ENCODE peak calls at places on chromosomes 2 and 18, in eight cellular contexts. One of them, this sample, is unnamed.

GRCh38 chr2:238247841-238248440 is 8.1 kb upstream of the HES6 start:
- DNase-seq in COR-L47: no peak
- DNase-seq in Ammon's horn: no peak
- DNase-seq in GM12865: no peak
- DNase-seq in globus pallidus: no peak
- DNase-seq in HEK293T: no peak
- DNase-seq in upper lobe of right lung: no peak
- DNase-seq in omental fat pad: no peak
- DNase-seq in this sample: no peak

GRCh38 chr2:207219716-207220414 is 54.1 kb upstream of the KLF7 start:
- DNase-seq in COR-L47: no peak
- DNase-seq in Ammon's horn: no peak
- DNase-seq in GM12865: no peak
- DNase-seq in globus pallidus: no peak
- DNase-seq in HEK293T: no peak
- DNase-seq in upper lobe of right lung: no peak
- DNase-seq in omental fat pad: no peak
- DNase-seq in this sample: no peak

GRCh38 chr2:69012310-69013122 is 463 bp upstream of the ANTXR1 start:
- DNase-seq in COR-L47: peak
- DNase-seq in Ammon's horn: peak
- DNase-seq in GM12865: peak
- DNase-seq in globus pallidus: peak
- DNase-seq in HEK293T: no peak
- DNase-seq in upper lobe of right lung: peak
- DNase-seq in omental fat pad: peak
- DNase-seq in this sample: peak

GRCh38 chr2:237072067-237072931 is 13.4 kb upstream of the COPS8 start:
- DNase-seq in COR-L47: no peak
- DNase-seq in Ammon's horn: peak
- DNase-seq in GM12865: peak
- DNase-seq in globus pallidus: peak
- DNase-seq in HEK293T: peak
- DNase-seq in upper lobe of right lung: peak
- DNase-seq in omental fat pad: peak
- DNase-seq in this sample: peak

GRCh38 chr2:201909348-201909747 is 103.0 kb downstream of the CDK15 start:
- DNase-seq in COR-L47: no peak
- DNase-seq in Ammon's horn: no peak
- DNase-seq in GM12865: no peak
- DNase-seq in globus pallidus: no peak
- DNase-seq in HEK293T: no peak
- DNase-seq in upper lobe of right lung: no peak
- DNase-seq in omental fat pad: no peak
- DNase-seq in this sample: no peak

GRCh38 chr2:19769513-19769912 is 132.3 kb downstream of the TTC32 start:
- DNase-seq in COR-L47: no peak
- DNase-seq in Ammon's horn: no peak
- DNase-seq in GM12865: no peak
- DNase-seq in globus pallidus: no peak
- DNase-seq in HEK293T: no peak
- DNase-seq in upper lobe of right lung: no peak
- DNase-seq in omental fat pad: no peak
- DNase-seq in this sample: no peak

GRCh38 chr2:195695002-195695631 is 38.1 kb downstream of the SLC39A10 start:
- DNase-seq in COR-L47: no peak
- DNase-seq in Ammon's horn: no peak
- DNase-seq in GM12865: no peak
- DNase-seq in globus pallidus: no peak
- DNase-seq in HEK293T: no peak
- DNase-seq in upper lobe of right lung: no peak
- DNase-seq in omental fat pad: no peak
- DNase-seq in this sample: no peak

GRCh38 chr2:216863946-216864345 is 4.1 kb upstream of the TNP1 start:
- DNase-seq in COR-L47: no peak
- DNase-seq in Ammon's horn: no peak
- DNase-seq in GM12865: no peak
- DNase-seq in globus pallidus: no peak
- DNase-seq in HEK293T: no peak
- DNase-seq in upper lobe of right lung: no peak
- DNase-seq in omental fat pad: no peak
- DNase-seq in this sample: no peak

GRCh38 chr2:107932986-107933385 is 53.3 kb upstream of the SLC5A7 start:
- DNase-seq in COR-L47: peak
- DNase-seq in Ammon's horn: peak
- DNase-seq in GM12865: no peak
- DNase-seq in globus pallidus: no peak
- DNase-seq in HEK293T: no peak
- DNase-seq in upper lobe of right lung: no peak
- DNase-seq in omental fat pad: no peak
- DNase-seq in this sample: no peak

GRCh38 chr2:28160986-28161425 is 231.7 kb upstream of the FOSL2 start:
- DNase-seq in COR-L47: no peak
- DNase-seq in Ammon's horn: no peak
- DNase-seq in GM12865: no peak
- DNase-seq in globus pallidus: no peak
- DNase-seq in HEK293T: no peak
- DNase-seq in upper lobe of right lung: no peak
- DNase-seq in omental fat pad: no peak
- DNase-seq in this sample: no peak

GRCh38 chr2:69102234-69102633 is 89.3 kb downstream of the ANTXR1 start:
- DNase-seq in COR-L47: no peak
- DNase-seq in Ammon's horn: no peak
- DNase-seq in GM12865: no peak
- DNase-seq in globus pallidus: no peak
- DNase-seq in HEK293T: no peak
- DNase-seq in upper lobe of right lung: no peak
- DNase-seq in omental fat pad: no peak
- DNase-seq in this sample: no peak

GRCh38 chr2:85678794-85679672 is 11.0 kb upstream of the SFTPB start:
- DNase-seq in COR-L47: peak
- DNase-seq in Ammon's horn: peak
- DNase-seq in GM12865: peak
- DNase-seq in globus pallidus: peak
- DNase-seq in HEK293T: peak
- DNase-seq in upper lobe of right lung: peak
- DNase-seq in omental fat pad: peak
- DNase-seq in this sample: peak

GRCh38 chr2:55898641-55899040 is 24.9 kb downstream of the EFEMP1 start:
- DNase-seq in COR-L47: no peak
- DNase-seq in Ammon's horn: no peak
- DNase-seq in GM12865: no peak
- DNase-seq in globus pallidus: no peak
- DNase-seq in HEK293T: no peak
- DNase-seq in upper lobe of right lung: no peak
- DNase-seq in omental fat pad: no peak
- DNase-seq in this sample: no peak

GRCh38 chr18:61900504-61901281 is 7.9 kb upstream of the RNF152 start:
- DNase-seq in COR-L47: no peak
- DNase-seq in Ammon's horn: no peak
- DNase-seq in GM12865: no peak
- DNase-seq in globus pallidus: no peak
- DNase-seq in HEK293T: no peak
- DNase-seq in upper lobe of right lung: no peak
- DNase-seq in omental fat pad: no peak
- DNase-seq in this sample: no peak

GRCh38 chr2:183014005-183014404 is 24.3 kb downstream of the NCKAP1 start:
- DNase-seq in COR-L47: no peak
- DNase-seq in Ammon's horn: no peak
- DNase-seq in GM12865: no peak
- DNase-seq in globus pallidus: no peak
- DNase-seq in HEK293T: no peak
- DNase-seq in upper lobe of right lung: no peak
- DNase-seq in omental fat pad: no peak
- DNase-seq in this sample: no peak

GRCh38 chr2:150545931-150546330 is 58.5 kb upstream of the RND3 start:
- DNase-seq in COR-L47: no peak
- DNase-seq in Ammon's horn: no peak
- DNase-seq in GM12865: no peak
- DNase-seq in globus pallidus: no peak
- DNase-seq in HEK293T: no peak
- DNase-seq in upper lobe of right lung: no peak
- DNase-seq in omental fat pad: no peak
- DNase-seq in this sample: no peak

This sample was measured in cardiac septum.